ENCODE peak calls at places on chromosomes 16 and 17, in four cellular contexts. One of them, this sample, is unnamed.

GRCh38 chr17:61487161-61487654 is 35.0 kb downstream of the TBX4 start:
- DNase-seq in Peyer's patch: no peak
- DNase-seq in ascending aorta: peak; percentile 28
- DNase-seq in brain microvascular endothelial cell: no peak
- DNase-seq in this sample: peak; percentile 20

GRCh38 chr17:70913086-70913485 is 743.8 kb downstream of the KCNJ2 start:
- DNase-seq in Peyer's patch: no peak
- DNase-seq in ascending aorta: no peak
- DNase-seq in brain microvascular endothelial cell: no peak
- DNase-seq in this sample: no peak

GRCh38 chr16:58012481-58012880 is 11.3 kb downstream of the USB1 start:
- DNase-seq in Peyer's patch: no peak
- DNase-seq in ascending aorta: no peak
- DNase-seq in brain microvascular endothelial cell: no peak
- DNase-seq in this sample: no peak

GRCh38 chr16:84643677-84644076 is 4.6 kb upstream of the KLHL36 start:
- DNase-seq in Peyer's patch: no peak
- DNase-seq in ascending aorta: no peak
- DNase-seq in brain microvascular endothelial cell: no peak
- DNase-seq in this sample: no peak

GRCh38 chr16:69711115-69711740 is 15.1 kb downstream of the NQO1 start:
- DNase-seq in Peyer's patch: peak; percentile 54
- DNase-seq in ascending aorta: no peak
- DNase-seq in brain microvascular endothelial cell: peak; percentile 68
- DNase-seq in this sample: peak; percentile 85

GRCh38 chr16:57643166-57643813 is 14.9 kb downstream of the ADGRG1 start:
- DNase-seq in Peyer's patch: no peak
- DNase-seq in ascending aorta: no peak
- DNase-seq in brain microvascular endothelial cell: peak; percentile 6
- DNase-seq in this sample: no peak

GRCh38 chr16:17963185-17963836 is 373.2 kb downstream of the NPIPA8 start:
- DNase-seq in Peyer's patch: no peak
- DNase-seq in ascending aorta: no peak
- DNase-seq in brain microvascular endothelial cell: no peak
- DNase-seq in this sample: no peak

GRCh38 chr17:28554565-28554964 is 2.1 kb upstream of the UNC119 start:
- DNase-seq in Peyer's patch: no peak
- DNase-seq in ascending aorta: no peak
- DNase-seq in brain microvascular endothelial cell: no peak
- DNase-seq in this sample: no peak

GRCh38 chr17:61139219-61139618 is 260.4 kb upstream of the TBX2 start:
- DNase-seq in Peyer's patch: peak; percentile 82
- DNase-seq in ascending aorta: no peak
- DNase-seq in brain microvascular endothelial cell: peak; percentile 68
- DNase-seq in this sample: peak; percentile 43

GRCh38 chr17:72467841-72468653 is 347.2 kb downstream of the SOX9 start:
- DNase-seq in Peyer's patch: peak; percentile 86
- DNase-seq in ascending aorta: no peak
- DNase-seq in brain microvascular endothelial cell: no peak
- DNase-seq in this sample: peak; percentile 77

GRCh38 chr16:11094838-11095565 is 150.6 kb downstream of the CLEC16A start:
- DNase-seq in Peyer's patch: no peak
- DNase-seq in ascending aorta: no peak
- DNase-seq in brain microvascular endothelial cell: no peak
- DNase-seq in this sample: no peak

GRCh38 chr17:1431631-1432104 is 24.4 kb downstream of the CRK start:
- DNase-seq in Peyer's patch: no peak
- DNase-seq in ascending aorta: no peak
- DNase-seq in brain microvascular endothelial cell: no peak
- DNase-seq in this sample: no peak

GRCh38 chr16:28280881-28281836 is 11.2 kb upstream of the SBK1 start:
- DNase-seq in Peyer's patch: no peak
- DNase-seq in ascending aorta: no peak
- DNase-seq in brain microvascular endothelial cell: no peak
- DNase-seq in this sample: no peak

GRCh38 chr16:802914-803750 is 2.6 kb upstream of the GNG13 start:
- DNase-seq in Peyer's patch: no peak
- DNase-seq in ascending aorta: no peak
- DNase-seq in brain microvascular endothelial cell: no peak
- DNase-seq in this sample: no peak

GRCh38 chr17:74271902-74272563 is 2.0 kb upstream of the DNAI2 start:
- DNase-seq in Peyer's patch: no peak
- DNase-seq in ascending aorta: no peak
- DNase-seq in brain microvascular endothelial cell: no peak
- DNase-seq in this sample: no peak

GRCh38 chr17:77371117-77371887 is 230.5 kb downstream of the SEC14L1 start:
- DNase-seq in Peyer's patch: no peak
- DNase-seq in ascending aorta: no peak
- DNase-seq in brain microvascular endothelial cell: peak; percentile 61
- DNase-seq in this sample: peak; percentile 73

GRCh38 chr17:77373298-77374169 is 232.8 kb downstream of the SEC14L1 start:
- DNase-seq in Peyer's patch: peak; percentile 71
- DNase-seq in ascending aorta: no peak
- DNase-seq in brain microvascular endothelial cell: no peak
- DNase-seq in this sample: peak; percentile 44

GRCh38 chr17:77370536-77370935 is 229.8 kb downstream of the SEC14L1 start:
- DNase-seq in Peyer's patch: no peak
- DNase-seq in ascending aorta: no peak
- DNase-seq in brain microvascular endothelial cell: no peak
- DNase-seq in this sample: no peak

GRCh38 chr17:77372444-77373297 is 231.9 kb downstream of the SEC14L1 start:
- DNase-seq in Peyer's patch: peak; percentile 90
- DNase-seq in ascending aorta: peak; percentile 90
- DNase-seq in brain microvascular endothelial cell: no peak
- DNase-seq in this sample: peak; percentile 76

GRCh38 chr17:77371888-77372443 is 231.2 kb downstream of the SEC14L1 start:
- DNase-seq in Peyer's patch: no peak
- DNase-seq in ascending aorta: no peak
- DNase-seq in brain microvascular endothelial cell: no peak
- DNase-seq in this sample: no peak
- H3K36me3 ChIP-seq in Peyer's patch: no peaks in the 10 kb centered on the region
- H3K36me3 ChIP-seq in ascending aorta: no peaks in the 10 kb centered on the region
- H3K36me3 ChIP-seq in brain microvascular endothelial cell: no peaks in the 10 kb centered on the region
- H3K36me3 ChIP-seq in this sample: no peaks in the 10 kb centered on the region

GRCh38 chr17:80349437-80350160 is 65.4 kb upstream of the ENDOV start:
- DNase-seq in Peyer's patch: no peak
- DNase-seq in ascending aorta: no peak
- DNase-seq in brain microvascular endothelial cell: no peak
- DNase-seq in this sample: no peak

GRCh38 chr17:80353718-80354275 is 61.2 kb upstream of the ENDOV start:
- DNase-seq in Peyer's patch: no peak
- DNase-seq in ascending aorta: no peak
- DNase-seq in brain microvascular endothelial cell: no peak
- DNase-seq in this sample: no peak

GRCh38 chr17:80354381-80354780 is 60.6 kb upstream of the ENDOV start:
- DNase-seq in Peyer's patch: no peak
- DNase-seq in ascending aorta: no peak
- DNase-seq in brain microvascular endothelial cell: no peak
- DNase-seq in this sample: no peak

GRCh38 chr17:80352991-80353665 is 61.8 kb upstream of the ENDOV start:
- DNase-seq in Peyer's patch: no peak
- DNase-seq in ascending aorta: no peak
- DNase-seq in brain microvascular endothelial cell: no peak
- DNase-seq in this sample: no peak

DNA sequence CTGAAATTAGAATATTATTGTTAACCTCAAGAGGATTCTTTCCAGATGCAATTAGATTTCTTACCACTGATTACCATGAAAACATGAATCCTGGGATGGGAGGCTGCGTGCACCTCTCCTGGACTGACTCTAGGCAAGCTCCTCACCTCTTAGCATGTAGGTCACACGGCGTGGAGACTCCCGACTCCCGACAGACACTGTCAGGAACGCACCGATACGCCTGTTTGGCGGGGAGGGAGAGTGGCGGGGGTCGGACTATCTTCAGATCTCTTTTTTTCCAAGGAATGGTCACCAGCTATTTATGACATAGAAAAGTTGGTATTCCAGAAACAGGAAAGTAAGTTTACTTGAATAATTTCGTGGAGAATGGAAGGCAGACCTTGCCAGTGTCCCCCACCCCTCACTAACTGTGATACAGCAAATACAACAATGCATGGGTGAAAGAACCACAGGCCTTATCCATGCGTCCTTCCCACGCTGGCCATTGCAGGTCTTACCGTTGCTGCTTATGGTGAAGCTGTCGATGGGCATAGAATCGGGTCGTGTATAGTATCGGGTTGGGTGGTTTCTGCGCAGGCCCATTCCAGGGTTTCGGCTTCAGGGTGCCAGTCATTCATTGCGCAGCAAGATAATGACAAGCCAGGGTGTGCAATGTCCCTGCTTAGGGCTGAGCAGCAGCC is 62.6 kb upstream of the ENDOV start:
- DNase-seq in Peyer's patch: no peak
- DNase-seq in ascending aorta: no peak
- DNase-seq in brain microvascular endothelial cell: no peak
- DNase-seq in this sample: no peak
- H3K36me3 ChIP-seq in Peyer's patch: no peaks in the 10 kb centered on the region
- H3K36me3 ChIP-seq in ascending aorta: peaks cover 90% of the 10 kb centered on the region
- H3K36me3 ChIP-seq in brain microvascular endothelial cell: peaks cover 62% of the 10 kb centered on the region
- H3K36me3 ChIP-seq in this sample: peaks cover 100% of the 10 kb centered on the region

GRCh38 chr17:4108397-4108796 is 34.4 kb downstream of the ZZEF1 start:
- DNase-seq in Peyer's patch: no peak
- DNase-seq in ascending aorta: no peak
- DNase-seq in brain microvascular endothelial cell: no peak
- DNase-seq in this sample: no peak
- H3K36me3 ChIP-seq in Peyer's patch: no peaks in the 10 kb centered on the region
- H3K36me3 ChIP-seq in ascending aorta: peaks cover 76% of the 10 kb centered on the region
- H3K36me3 ChIP-seq in brain microvascular endothelial cell: peaks cover 49% of the 10 kb centered on the region
- H3K36me3 ChIP-seq in this sample: peaks cover 60% of the 10 kb centered on the region

GRCh38 chr17:8522577-8522976 is 86.9 kb downstream of the NDEL1 start:
- DNase-seq in Peyer's patch: no peak
- DNase-seq in ascending aorta: no peak
- DNase-seq in brain microvascular endothelial cell: no peak
- DNase-seq in this sample: no peak

GRCh38 chr17:8520981-8521380 is 85.3 kb downstream of the NDEL1 start:
- DNase-seq in Peyer's patch: no peak
- DNase-seq in ascending aorta: no peak
- DNase-seq in brain microvascular endothelial cell: no peak
- DNase-seq in this sample: no peak

GRCh38 chr17:8514801-8515200 is 79.1 kb downstream of the NDEL1 start:
- DNase-seq in Peyer's patch: no peak
- DNase-seq in ascending aorta: no peak
- DNase-seq in brain microvascular endothelial cell: no peak
- DNase-seq in this sample: no peak

GRCh38 chr17:8518858-8519257 is 83.2 kb downstream of the NDEL1 start:
- DNase-seq in Peyer's patch: no peak
- DNase-seq in ascending aorta: no peak
- DNase-seq in brain microvascular endothelial cell: no peak
- DNase-seq in this sample: no peak

GRCh38 chr17:8518346-8518745 is 82.7 kb downstream of the NDEL1 start:
- DNase-seq in Peyer's patch: no peak
- DNase-seq in ascending aorta: no peak
- DNase-seq in brain microvascular endothelial cell: no peak
- DNase-seq in this sample: no peak
- H3K36me3 ChIP-seq in Peyer's patch: no peaks in the 10 kb centered on the region
- H3K36me3 ChIP-seq in ascending aorta: peaks cover 88% of the 10 kb centered on the region
- H3K36me3 ChIP-seq in brain microvascular endothelial cell: peaks cover 53% of the 10 kb centered on the region
- H3K36me3 ChIP-seq in this sample: peaks cover 51% of the 10 kb centered on the region

DNA sequence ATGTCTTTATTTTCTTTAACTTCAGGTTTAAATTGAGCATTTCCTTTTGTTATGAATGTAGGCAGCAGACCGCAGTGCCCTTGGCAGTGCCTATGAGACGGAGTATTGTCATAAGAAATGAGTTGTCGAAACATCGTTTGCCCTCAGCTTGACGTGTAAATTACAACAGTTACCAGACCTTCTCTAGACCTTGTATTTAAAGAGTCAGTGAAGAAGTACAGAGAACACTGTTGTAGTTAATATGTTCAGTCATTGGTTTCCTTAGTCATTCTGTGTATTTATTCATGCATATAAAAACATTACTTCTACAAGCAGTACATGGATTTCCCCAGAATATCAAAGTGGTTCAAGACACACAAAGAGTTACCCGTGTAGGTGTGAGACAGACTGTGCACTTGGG is 19.0 kb downstream of the IRF8 start:
- DNase-seq in Peyer's patch: no peak
- DNase-seq in ascending aorta: no peak
- DNase-seq in brain microvascular endothelial cell: no peak
- DNase-seq in this sample: no peak
- H3K36me3 ChIP-seq in Peyer's patch: no peaks in the 10 kb centered on the region
- H3K36me3 ChIP-seq in ascending aorta: no peaks in the 10 kb centered on the region
- H3K36me3 ChIP-seq in brain microvascular endothelial cell: no peaks in the 10 kb centered on the region
- H3K36me3 ChIP-seq in this sample: peaks cover 34% of the 10 kb centered on the region

This sample was measured in stomach.